ENCODE peak calls at places on chromosomes 5 and 9, in nine cellular contexts. P is CD8-positive, alpha-beta T cell; N is A549; G is pancreas; H is heart left ventricle; B is tibial nerve; Z is uterus; R is colonic mucosa; Q is gastrocnemius medialis. M is an unnamed sample.

GRCh38 chr9:120876842-120877240 is at the start of gene PHF19:
- DNase-seq in P (peak; percentile 45), N (peak; percentile 78), G (no peak), H (peak; percentile 52), B (no peak), Z (no peak), R (no peak), Q (no peak), M (no peak)

GRCh38 chr5:54904425-54904824 is 81.0 kb downstream of the ESM1 start:
- DNase-seq in P (no peak), N (no peak), G (no peak), H (no peak), B (no peak), Z (no peak), R (no peak), Q (no peak), M (peak; percentile 34)

GRCh38 chr5:24347206-24347605 is 297.6 kb downstream of the CDH10 start:
- DNase-seq in P (no peak), N (no peak), G (no peak), H (no peak), B (no peak), Z (no peak), R (no peak), Q (no peak), M (no peak)

GRCh38 chr5:146395233-146395632 is 51.9 kb upstream of the TCERG1 start:
- DNase-seq in P (no peak), N (no peak), G (no peak), H (no peak), B (no peak), Z (no peak), R (no peak), Q (no peak), M (no peak)

GRCh38 chr9:78707481-78707977 is 410.6 kb downstream of the PSAT1 start:
- DNase-seq in P (no peak), N (no peak), G (no peak), H (no peak), B (no peak), Z (no peak), R (no peak), Q (no peak), M (peak; percentile 32)

GRCh38 chr5:176776916-176777315 is 33.4 kb upstream of the UNC5A start:
- DNase-seq in P (no peak), N (no peak), G (no peak), H (no peak), B (no peak), Z (no peak), R (no peak), Q (no peak), M (no peak)

GRCh38 chr5:10469253-10470030 is 27.8 kb downstream of the ROPN1L start:
- DNase-seq in P (no peak), N (no peak), G (no peak), H (no peak), B (no peak), Z (no peak), R (no peak), Q (no peak), M (no peak)

GRCh38 chr5:138829341-138829740 is 45.8 kb downstream of the LRRTM2 start:
- DNase-seq in P (no peak), N (no peak), G (no peak), H (no peak), B (no peak), Z (no peak), R (no peak), Q (no peak), M (no peak)

GRCh38 chr9:97740848-97741821 is 44.0 kb upstream of the XPA start:
- DNase-seq in P (peak; percentile 30), N (no peak), G (peak; percentile 72), H (peak; percentile 75), B (peak; percentile 14), Z (peak; percentile 17), R (peak; percentile 39), Q (peak; percentile 42), M (no peak)

GRCh38 chr5:150639317-150639738 is 1.1 kb upstream of the SYNPO start:
- DNase-seq in P (no peak), N (no peak), G (no peak), H (no peak), B (no peak), Z (no peak), R (no peak), Q (no peak), M (no peak)

GRCh38 chr5:16548115-16548514 is 68.7 kb downstream of the RETREG1 start:
- DNase-seq in P (no peak), N (no peak), G (no peak), H (no peak), B (no peak), Z (no peak), R (no peak), Q (no peak), M (no peak)

GRCh38 chr5:39063037-39063436 is 11.2 kb downstream of the RICTOR start:
- DNase-seq in P (no peak), N (no peak), G (no peak), H (no peak), B (no peak), Z (no peak), R (no peak), Q (no peak), M (no peak)

GRCh38 chr5:1444361-1445189 is 665 bp downstream of the SLC6A3 start:
- DNase-seq in P (no peak), N (no peak), G (no peak), H (no peak), B (no peak), Z (no peak), R (no peak), Q (no peak), M (no peak)

GRCh38 chr9:110890416-110890815 is 147.9 kb downstream of the LPAR1 start:
- DNase-seq in P (no peak), N (no peak), G (no peak), H (no peak), B (no peak), Z (no peak), R (no peak), Q (no peak), M (no peak)

GRCh38 chr5:158288258-158288657 is 429.3 kb upstream of the CLINT1 start:
- DNase-seq in P (no peak), N (no peak), G (no peak), H (no peak), B (no peak), Z (no peak), R (no peak), Q (no peak), M (no peak)

GRCh38 chr5:7391215-7391614 is 4.7 kb upstream of the ADCY2 start:
- DNase-seq in P (no peak), N (no peak), G (no peak), H (no peak), B (no peak), Z (no peak), R (no peak), Q (no peak), M (no peak)

GRCh38 chr9:121304707-121305106 is 36.7 kb downstream of the GSN start:
- DNase-seq in P (no peak), N (no peak), G (no peak), H (peak; percentile 19), B (peak; percentile 9), Z (no peak), R (no peak), Q (no peak), M (no peak)

GRCh38 chr5:119055267-119055666 is 15.6 kb upstream of the DMXL1 start:
- DNase-seq in P (no peak), N (no peak), G (no peak), H (no peak), B (no peak), Z (no peak), R (no peak), Q (no peak), M (no peak)

GRCh38 chr9:71353723-71354122 is 232.3 kb upstream of the TRPM3 start:
- DNase-seq in P (no peak), N (no peak), G (no peak), H (no peak), B (no peak), Z (no peak), R (no peak), Q (no peak), M (no peak)

DNA sequence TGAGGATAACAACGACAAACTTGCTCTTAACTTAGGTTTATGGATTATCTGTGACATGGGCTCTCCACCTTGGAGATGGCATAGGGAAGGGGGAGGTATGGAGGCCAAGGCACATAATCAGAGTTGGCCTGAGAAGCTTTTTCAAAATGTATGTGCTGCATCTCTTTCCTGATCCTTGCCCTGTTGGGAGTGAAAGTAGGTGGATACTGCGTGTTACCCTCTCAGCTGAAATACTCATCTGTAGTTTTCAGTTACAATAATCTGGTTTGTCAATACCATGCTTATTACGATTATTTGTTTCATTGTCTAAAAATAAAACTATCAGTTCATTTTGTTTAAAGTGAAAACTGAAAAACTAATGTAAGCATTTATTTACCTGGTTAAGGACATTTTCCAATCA is 86.7 kb downstream of the SLC44A1 start:
- DNase-seq in P (no peak), N (no peak), G (no peak), H (no peak), B (no peak), Z (no peak), R (no peak), Q (no peak), M (no peak)
- H3K4me3 ChIP-seq in P (no peak overlapping the region), N (no peak overlapping the region), G (no peak overlapping the region), H (no peak overlapping the region), B (no peak overlapping the region), Z (no peak overlapping the region), R (no peak overlapping the region), Q (no peak overlapping the region), M (no peak overlapping the region)

DNA sequence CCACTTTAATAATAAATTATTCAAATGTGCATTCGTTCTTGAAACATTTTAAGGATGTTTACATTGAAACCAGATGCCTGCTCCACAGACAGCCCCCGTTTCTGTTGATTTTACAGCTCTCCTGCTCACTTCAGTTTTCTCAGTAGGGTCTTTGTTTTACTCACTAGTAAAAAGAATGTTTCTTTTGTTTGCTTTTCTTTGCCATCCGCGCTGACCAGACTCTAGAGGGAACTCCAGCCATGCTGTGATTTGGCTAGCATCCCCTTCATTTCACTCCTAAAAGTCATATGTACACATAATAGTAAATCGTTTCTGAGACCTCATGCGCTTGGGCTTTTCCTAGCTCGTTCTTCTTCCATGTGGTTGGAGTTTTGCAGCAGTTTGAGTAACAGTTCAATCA is 28.7 kb upstream of the PALM2AKAP2 start:
- DNase-seq in P (no peak), N (no peak), G (no peak), H (no peak), B (no peak), Z (no peak), R (no peak), Q (no peak), M (peak; percentile 55)
- TF ChIP-seq CTCF in P (no peak), N (no peak), G (no peak), H (no peak), B (no peak), Z (no peak), R (no peak), Q (no peak), M (peak; percentile 36)

DNA sequence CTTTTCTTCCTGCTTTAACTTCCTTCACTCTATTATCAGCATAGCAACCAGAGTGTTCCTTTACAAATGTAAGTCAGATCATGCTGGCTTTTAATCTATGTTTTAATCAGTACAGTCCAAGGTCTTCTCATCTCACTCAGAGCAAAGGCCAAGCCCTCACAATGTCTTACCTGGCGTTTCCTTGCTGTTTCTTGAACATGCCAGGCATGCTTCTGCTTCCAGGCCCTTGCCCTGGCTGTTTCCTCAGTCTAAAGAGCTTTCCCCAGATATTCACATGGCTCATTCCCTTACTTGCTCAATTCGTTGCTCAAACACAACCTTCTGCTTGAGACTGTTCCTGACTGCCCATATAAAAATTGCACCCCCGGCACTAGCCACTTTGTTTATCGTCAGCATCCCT is 121.7 kb upstream of the GLRA1 start:
- DNase-seq in P (no peak), N (no peak), G (no peak), H (no peak), B (no peak), Z (no peak), R (no peak), Q (no peak), M (no peak)
- H3K9me3 ChIP-seq in P (no peaks in the 10 kb centered on the region), N (no peaks in the 10 kb centered on the region), G (no peaks in the 10 kb centered on the region), H (no peaks in the 10 kb centered on the region), B (no peaks in the 10 kb centered on the region), Z (no peaks in the 10 kb centered on the region), R (no peaks in the 10 kb centered on the region), Q (no peaks in the 10 kb centered on the region), M (no peaks in the 10 kb centered on the region)

GRCh38 chr5:104650313-104650712 is 1087.7 kb upstream of the NUDT12 start:
- DNase-seq in P (no peak), N (no peak), G (no peak), H (no peak), B (no peak), Z (no peak), R (no peak), Q (no peak), M (no peak)
- H3K4me3 ChIP-seq in P (no peak overlapping the region), N (no peak overlapping the region), G (no peak overlapping the region), H (no peak overlapping the region), B (no peak overlapping the region), Z (no peak overlapping the region), R (no peak overlapping the region), Q (no peak overlapping the region), M (no peak overlapping the region)

M was measured in AG04450.